ENCODE peak calls at places on chromosomes 13 and 19, in six cellular contexts. W is fibroblast of mammary gland, T is activated T-helper 1 cell treated with Interleukin-2 at 50 U/mL for 16 hours, N is anterior cingulate cortex, B is astrocyte, D is heart right ventricle. Q is an unnamed sample.

GRCh38 chr19:53927745-53928144 is 18.7 kb downstream of the CACNG7 start:
- DNase-seq in B (peak; percentile 51), T (no peak), D (no peak), W (peak; percentile 66), N (no peak), Q (no peak)

GRCh38 chr19:6172074-6172863 is 36.8 kb downstream of the ACSBG2 start:
- DNase-seq in T (no peak), D (no peak), B (no peak), N (no peak), W (no peak), Q (no peak)

GRCh38 chr19:50803633-50804419 is 13.6 kb downstream of the ACP4 start:
- DNase-seq in W (peak; percentile 10), T (no peak), B (no peak), N (no peak), D (peak; percentile 27), Q (no peak)

GRCh38 chr19:7699422-7700127 is 2.4 kb downstream of the FCER2 start:
- DNase-seq in N (no peak), W (peak; percentile 29), B (no peak), D (no peak), T (no peak), Q (no peak)

GRCh38 chr13:83150616-83151307 is 731.5 kb downstream of the SLITRK1 start:
- DNase-seq in T (no peak), W (peak; percentile 41), B (no peak), N (no peak), D (no peak), Q (no peak)

GRCh38 chr13:34678154-34678553 is 263.9 kb upstream of the NBEA start:
- DNase-seq in T (no peak), D (no peak), W (no peak), B (peak; percentile 48), N (no peak), Q (no peak)

GRCh38 chr19:1566392-1567115 is 1.6 kb downstream of the MEX3D start:
- DNase-seq in B (peak; percentile 75), T (no peak), D (peak; percentile 54), W (peak; percentile 66), N (peak; percentile 57), Q (no peak)

GRCh38 chr19:45446295-45446694 is 21.5 kb upstream of the FOSB start:
- DNase-seq in D (no peak), N (no peak), W (peak; percentile 69), B (no peak), T (no peak), Q (peak; percentile 19)

GRCh38 chr13:41494202-41494601 is 36.9 kb downstream of the RGCC start:
- DNase-seq in T (no peak), N (no peak), B (no peak), D (peak; percentile 46), W (no peak), Q (no peak)

GRCh38 chr19:13952154-13953020 is at the start of gene DCAF15:
- DNase-seq in N (peak; percentile 99), W (peak; percentile 99), B (peak; percentile 98), D (peak; percentile 99), T (peak; percentile 97), Q (peak; percentile 97)

GRCh38 chr13:45602183-45602582 is 13.4 kb downstream of the ERICH6B start:
- DNase-seq in D (no peak), W (no peak), B (peak; percentile 3), N (no peak), T (no peak), Q (no peak)

GRCh38 chr19:51111606-51112005 is 3.4 kb upstream of the CTU1 start:
- DNase-seq in B (no peak), T (no peak), W (no peak), N (no peak), D (no peak), Q (no peak)

GRCh38 chr13:112626761-112627160 is 38.8 kb upstream of the TUBGCP3 start:
- DNase-seq in B (no peak), W (no peak), N (no peak), T (no peak), D (no peak), Q (no peak)

GRCh38 chr19:679418-680286 is 3.5 kb downstream of the FSTL3 start:
- DNase-seq in W (peak; percentile 84), N (no peak), B (peak; percentile 74), T (no peak), D (peak; percentile 77), Q (no peak)

GRCh38 chr13:74464656-74465055 is 330.5 kb upstream of the KLF12 start:
- DNase-seq in D (peak; percentile 9), T (no peak), N (no peak), B (no peak), W (no peak), Q (no peak)

GRCh38 chr19:35806597-35806996 is 6.0 kb downstream of the PRODH2 start:
- DNase-seq in T (no peak), B (no peak), N (no peak), D (no peak), W (no peak), Q (no peak)

GRCh38 chr19:55442372-55443044 is 592 bp downstream of the SHISA7 start:
- DNase-seq in B (no peak), T (no peak), D (no peak), W (no peak), N (no peak), Q (no peak)

GRCh38 chr19:3055741-3056453 is 6.4 kb downstream of the TLE5 start:
- DNase-seq in D (no peak), B (no peak), W (no peak), T (no peak), N (no peak), Q (no peak)

GRCh38 chr13:49679244-49679643 is 12.0 kb downstream of the EBPL start:
- DNase-seq in W (no peak), B (no peak), T (no peak), N (no peak), D (no peak), Q (no peak)

GRCh38 chr13:67238861-67239260 is 8.7 kb upstream of the PCDH9 start:
- DNase-seq in B (no peak), D (no peak), N (no peak), T (no peak), W (no peak), Q (no peak)

GRCh38 chr19:39307822-39308530 is 11.8 kb downstream of the IFNL1 start:
- DNase-seq in B (no peak), W (no peak), D (no peak), T (no peak), N (no peak), Q (no peak)

GRCh38 chr13:110257408-110257807 is 49.5 kb downstream of the COL4A1 start:
- DNase-seq in W (no peak), D (no peak), T (no peak), N (no peak), B (no peak), Q (no peak)

GRCh38 chr13:42137856-42138537 is 89.5 kb downstream of the DGKH start:
- DNase-seq in B (peak; percentile 32), N (no peak), W (peak; percentile 62), D (no peak), T (no peak), Q (no peak)

GRCh38 chr19:17081672-17082630 is 6.4 kb downstream of the MYO9B start:
- DNase-seq in W (no peak), T (no peak), D (peak; percentile 57), N (no peak), B (no peak), Q (no peak)

GRCh38 chr19:547836-548720 is 4.2 kb downstream of the GZMM start:
- DNase-seq in N (no peak), D (no peak), B (no peak), T (no peak), W (no peak), Q (no peak)

GRCh38 chr13:46580362-46580839 is 27.4 kb downstream of the LRCH1 start:
- DNase-seq in N (no peak), W (no peak), T (no peak), B (no peak), D (no peak), Q (no peak)

Q was measured in DMS 273 treated with DMSO at 0.1 percent for 48 hours.